ENCODE peak calls at places on chromosome 20, in four cellular contexts. D, C, J and M are unnamed samples.

GRCh38 chr20:17227199-17227535 is 327 bp downstream of the PCSK2 start:
- DNase-seq in D (no peak), C (no peak), J (no peak), M (no peak)

GRCh38 chr20:49573900-49574416 is 6.0 kb upstream of the PTGIS start:
- DNase-seq in D (no peak), C (peak), J (no peak), M (no peak)

GRCh38 chr20:49285233-49285668 is 7.4 kb upstream of the ZNFX1 start:
- DNase-seq in D (no peak), C (no peak), J (no peak), M (no peak)

GRCh38 chr20:4795394-4795793 is 73.7 kb downstream of the PRND start:
- DNase-seq in D (no peak), C (peak), J (no peak), M (peak)

GRCh38 chr20:11689262-11689661 is 228.4 kb upstream of the BTBD3 start:
- DNase-seq in D (no peak), C (no peak), J (no peak), M (no peak)

GRCh38 chr20:21289651-21290050 is 13.5 kb upstream of the XRN2 start:
- DNase-seq in D (no peak), C (no peak), J (no peak), M (no peak)

GRCh38 chr20:35490736-35491181 is 35.4 kb downstream of the CEP250 start:
- DNase-seq in D (peak), C (no peak), J (peak), M (peak)

GRCh38 chr20:7637184-7637583 is 303.1 kb downstream of the HAO1 start:
- DNase-seq in D (no peak), C (no peak), J (no peak), M (no peak)

GRCh38 chr20:20549699-20550098 is 162.7 kb downstream of the RALGAPA2 start:
- DNase-seq in D (no peak), C (no peak), J (no peak), M (no peak)

GRCh38 chr20:16951876-16952275 is 203.7 kb downstream of the OTOR start:
- DNase-seq in D (no peak), C (no peak), J (no peak), M (no peak)

GRCh38 chr20:40942015-40942414 is 86.6 kb upstream of the TOP1 start:
- DNase-seq in D (no peak), C (no peak), J (no peak), M (no peak)

GRCh38 chr20:51024761-51025160 is 1.9 kb upstream of the KCNG1 start:
- DNase-seq in D (no peak), C (no peak), J (no peak), M (no peak)

GRCh38 chr20:1809611-1810510 is 85.3 kb upstream of the SIRPA start:
- DNase-seq in D (no peak), C (no peak), J (no peak), M (no peak)

GRCh38 chr20:32216396-32217142 is 8.9 kb downstream of the POFUT1 start:
- DNase-seq in D (no peak), C (no peak), J (no peak), M (no peak)

GRCh38 chr20:48897298-48898044 is 24.0 kb upstream of the ARFGEF2 start:
- DNase-seq in D (no peak), C (no peak), J (no peak), M (no peak)

GRCh38 chr20:19463597-19463996 is 251.2 kb downstream of the SLC24A3 start:
- DNase-seq in D (no peak), C (peak), J (no peak), M (no peak)

GRCh38 chr20:11660673-11661072 is 257.0 kb upstream of the BTBD3 start:
- DNase-seq in D (no peak), C (no peak), J (no peak), M (no peak)

GRCh38 chr20:5402903-5403531 is 86.3 kb upstream of the PROKR2 start:
- DNase-seq in D (no peak), C (peak), J (no peak), M (peak)

GRCh38 chr20:37903317-37904007 is 535 bp downstream of the VSTM2L start:
- DNase-seq in D (no peak), C (peak), J (no peak), M (peak)
- TF ChIP-seq CTCF in D (peak), C (peak), J (no peak), M (peak)

GRCh38 chr20:45304464-45304999 is 2.1 kb upstream of the RBPJL start:
- DNase-seq in D (no peak), C (peak), J (no peak), M (no peak)

GRCh38 chr20:45306431-45306982 is at the start of gene RBPJL:
- DNase-seq in D (no peak), C (peak), J (peak), M (peak)

GRCh38 chr20:45303586-45304463 is 2.8 kb upstream of the RBPJL start:
- DNase-seq in D (no peak), C (no peak), J (no peak), M (no peak)

GRCh38 chr20:45307076-45307645 is 521 bp downstream of the RBPJL start:
- DNase-seq in D (no peak), C (peak), J (no peak), M (no peak)

GRCh38 chr20:45305262-45305661 is 1.4 kb upstream of the RBPJL start:
- DNase-seq in D (no peak), C (peak), J (no peak), M (no peak)
- TF ChIP-seq CTCF in D (no peak), C (peak), J (no peak), M (no peak)

GRCh38 chr20:62850333-62850974 is 11.2 kb downstream of the TCFL5 start:
- DNase-seq in D (no peak), C (no peak), J (no peak), M (no peak)
- TF ChIP-seq CTCF in D (no peak), C (peak), J (no peak), M (no peak)

GRCh38 chr20:56343861-56344381 is 14.9 kb upstream of the FAM210B start:
- DNase-seq in D (peak), C (peak), J (peak), M (peak)
- TF ChIP-seq CTCF in D (peak), C (peak), J (peak), M (peak)

GRCh38 chr20:44959082-44959895 is 908 bp downstream of the TOMM34 start:
- DNase-seq in D (no peak), C (no peak), J (peak), M (peak)
- TF ChIP-seq CTCF in D (no peak), C (no peak), J (no peak), M (no peak)

DNA sequence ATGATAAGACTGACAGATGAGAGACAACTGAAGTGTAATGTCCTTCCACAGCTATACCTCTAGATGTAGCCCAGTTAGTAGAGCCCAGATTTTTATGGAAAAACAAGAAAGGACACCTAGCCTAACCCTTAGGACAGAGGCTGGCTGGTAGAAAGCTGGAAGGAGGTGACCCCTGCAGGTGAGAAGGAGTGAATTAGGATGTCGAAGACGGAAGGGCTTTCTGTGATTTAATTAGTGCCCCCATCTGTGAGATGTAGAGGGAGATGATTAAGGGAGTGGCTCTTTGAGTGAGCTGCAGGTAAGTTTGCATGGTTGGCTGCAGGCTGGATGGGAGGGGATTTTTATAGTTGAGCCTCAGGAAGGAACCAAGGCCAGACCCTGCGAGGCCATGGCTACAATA is 82.8 kb downstream of the GFRA4 start:
- DNase-seq in D (no peak), C (peak), J (no peak), M (no peak)
- TF ChIP-seq CTCF in D (no peak), C (peak), J (no peak), M (no peak)